ENCODE peak calls at places on chromosome 21, in ten cellular contexts. I is AG04449; U is AG09309; Y is fibroblast of mammary gland; V is fibroblast of the aortic adventitia; P is heart left ventricle; R is lower leg skin; F is lung; N is testis; C is CD8-positive, alpha-beta T cell. K is an unnamed sample.

GRCh38 chr21:35896060-35896459 is 164.3 kb downstream of the SETD4 start:
- DNase-seq in R (peak; percentile 20), U (no peak), Y (no peak), V (no peak), C (no peak), I (no peak), F (no peak), P (no peak), N (no peak), K (no peak)

GRCh38 chr21:22536511-22536910 is 1538.3 kb downstream of the NCAM2 start:
- DNase-seq in F (no peak), P (no peak), N (no peak), Y (peak; percentile 0), R (no peak), C (no peak), I (no peak), U (no peak), V (no peak), K (peak; percentile 12)

GRCh38 chr21:46207920-46208571 is 20.5 kb downstream of the LSS start:
- DNase-seq in U (no peak), V (no peak), I (no peak), P (peak; percentile 40), F (no peak), Y (no peak), R (no peak), N (no peak), C (no peak), K (no peak)

GRCh38 chr21:19122371-19122770 is 718.8 kb upstream of the TMPRSS15 start:
- DNase-seq in V (no peak), P (no peak), I (no peak), Y (no peak), F (no peak), U (no peak), C (no peak), R (no peak), N (no peak), K (no peak)

GRCh38 chr21:17519965-17520364 is 7.1 kb downstream of the CXADR start:
- DNase-seq in F (no peak), R (no peak), I (no peak), C (no peak), Y (no peak), N (no peak), V (no peak), U (no peak), P (no peak), K (no peak)

GRCh38 chr21:46295996-46296752 is 10.0 kb downstream of the YBEY start:
- DNase-seq in F (no peak), I (no peak), C (no peak), N (peak; percentile 88), V (peak; percentile 39), U (peak; percentile 76), Y (peak; percentile 94), P (peak; percentile 93), R (peak; percentile 97), K (peak; percentile 60)

GRCh38 chr21:37627074-37627473 is 260.5 kb downstream of the DYRK1A start:
- DNase-seq in P (no peak), Y (no peak), C (no peak), I (no peak), U (no peak), N (no peak), F (no peak), V (no peak), R (no peak), K (no peak)

GRCh38 chr21:25561668-25562641 is 45.3 kb downstream of the MRPL39 start:
- DNase-seq in U (no peak), N (peak; percentile 37), F (peak; percentile 51), V (peak; percentile 73), I (no peak), R (peak; percentile 86), C (no peak), P (peak; percentile 72), Y (peak; percentile 71), K (peak; percentile 46)

GRCh38 chr21:46477765-46478164 is 19.1 kb downstream of the DIP2A start:
- DNase-seq in I (no peak), F (no peak), Y (peak; percentile 79), V (peak; percentile 55), N (no peak), P (no peak), U (peak; percentile 32), R (no peak), C (no peak), K (no peak)

DNA sequence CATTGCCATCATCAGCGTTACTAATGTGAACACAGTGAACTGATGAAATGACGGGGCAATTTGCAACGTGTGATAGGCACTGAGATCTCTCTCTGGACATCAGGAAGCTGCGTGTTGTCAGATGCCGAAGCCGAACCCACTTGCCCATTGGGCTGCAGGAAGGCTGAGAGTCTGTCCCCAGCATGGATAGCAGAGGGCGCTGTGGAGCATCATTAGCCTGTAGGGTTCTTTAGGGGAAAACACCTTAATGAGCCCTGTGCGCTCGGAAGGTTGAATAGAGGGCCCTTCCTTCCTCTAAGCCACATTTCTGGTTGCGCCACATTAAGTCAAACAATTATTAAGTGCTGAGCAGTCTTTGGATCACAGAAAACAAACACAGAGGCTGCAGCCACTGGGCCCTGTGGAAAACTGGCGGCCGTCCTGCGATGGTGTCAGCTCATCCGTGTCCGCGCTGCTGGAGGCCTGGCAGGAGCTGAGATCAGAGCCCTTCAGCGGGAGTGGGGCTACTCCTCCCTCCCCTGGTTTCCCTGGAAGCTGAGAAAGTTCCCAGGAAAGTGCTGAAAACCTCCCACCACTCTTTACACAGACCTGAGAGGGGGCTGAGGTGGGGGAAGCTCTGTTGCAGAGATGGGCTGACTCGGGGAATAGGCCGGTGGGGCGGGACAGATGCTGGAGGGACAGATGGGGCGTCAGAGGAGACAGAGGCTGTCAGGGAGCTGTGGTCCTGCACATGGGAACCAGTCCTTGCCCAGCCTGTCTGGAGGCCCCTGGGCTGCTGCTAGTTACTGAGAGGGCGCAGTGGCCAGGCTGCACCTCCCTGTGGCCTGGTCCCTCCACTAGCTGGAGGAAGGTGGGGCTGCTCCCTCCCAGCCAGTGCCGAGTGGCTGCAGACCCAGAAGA is 12.7 kb downstream of the TFF2 start:
- DNase-seq in I (no peak), F (peak; percentile 87), V (peak; percentile 19), P (no peak), R (peak; percentile 93), C (peak; percentile 77), N (peak; percentile 80), U (no peak), Y (peak; percentile 37), K (no peak)
- H3K4me3 ChIP-seq in I (no peak overlapping the region), F (no peak overlapping the region), V (no peak overlapping the region), P (no peak overlapping the region), R (no peak overlapping the region), C (no peak overlapping the region), N (no peak overlapping the region), U (no peak overlapping the region), Y (no peak overlapping the region), K (no peak overlapping the region)

DNA sequence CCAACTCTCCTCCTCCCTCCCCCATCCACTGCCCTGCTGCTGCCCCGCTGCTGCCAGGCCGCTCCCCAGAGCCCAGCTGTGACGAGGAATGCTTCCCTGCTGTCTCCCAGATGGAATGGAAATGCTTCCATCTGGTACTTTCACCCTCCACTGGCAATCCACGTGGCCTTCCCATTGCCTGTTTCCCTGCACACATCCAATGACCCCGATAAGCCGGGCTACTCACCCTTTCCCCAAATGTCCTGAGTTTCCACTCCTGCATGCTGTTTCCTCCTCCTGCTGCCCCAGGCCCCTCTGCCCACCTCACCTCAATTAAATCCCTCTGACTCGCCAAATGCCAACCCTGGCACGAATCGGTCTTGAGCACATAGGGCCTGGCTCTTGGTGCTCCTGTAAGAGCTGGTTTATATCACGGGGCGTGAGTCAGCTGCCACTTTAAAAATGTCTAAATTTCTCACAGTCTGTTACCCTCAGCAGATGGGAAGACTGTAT is 36.4 kb downstream of the MRAP start:
- DNase-seq in Y (no peak), F (no peak), U (no peak), N (no peak), P (no peak), I (no peak), V (no peak), R (peak; percentile 68), C (no peak), K (no peak)
- H3K4me3 ChIP-seq in Y (no peak overlapping the region), F (no peak overlapping the region), U (no peak overlapping the region), N (no peak overlapping the region), P (no peak overlapping the region), I (no peak overlapping the region), V (no peak overlapping the region), R (no peak overlapping the region), C (no peak overlapping the region), K (no peak overlapping the region)

GRCh38 chr21:43657355-43658093 is 1.8 kb downstream of the HSF2BP start:
- DNase-seq in R (peak; percentile 86), V (no peak), C (no peak), U (no peak), Y (no peak), F (no peak), P (peak; percentile 63), I (no peak), N (no peak), K (no peak)

GRCh38 chr21:43658769-43659135 is 536 bp downstream of the HSF2BP start:
- DNase-seq in Y (no peak), F (no peak), V (no peak), C (no peak), U (no peak), P (peak; percentile 63), I (no peak), R (peak; percentile 82), N (no peak), K (no peak)

GRCh38 chr21:43654806-43655489 is 4.3 kb downstream of the HSF2BP start:
- DNase-seq in Y (peak; percentile 63), P (no peak), I (no peak), V (no peak), C (no peak), N (no peak), U (peak; percentile 7), R (peak; percentile 70), F (no peak), K (peak; percentile 25)

GRCh38 chr21:43659136-43660000 is at the start of the genes HSF2BP and RRP1B:
- DNase-seq in F (peak; percentile 74), P (peak; percentile 90), V (peak; percentile 74), C (peak; percentile 65), Y (peak; percentile 74), R (peak; percentile 94), I (no peak), U (peak; percentile 16), N (peak; percentile 87), K (peak; percentile 31)

DNA sequence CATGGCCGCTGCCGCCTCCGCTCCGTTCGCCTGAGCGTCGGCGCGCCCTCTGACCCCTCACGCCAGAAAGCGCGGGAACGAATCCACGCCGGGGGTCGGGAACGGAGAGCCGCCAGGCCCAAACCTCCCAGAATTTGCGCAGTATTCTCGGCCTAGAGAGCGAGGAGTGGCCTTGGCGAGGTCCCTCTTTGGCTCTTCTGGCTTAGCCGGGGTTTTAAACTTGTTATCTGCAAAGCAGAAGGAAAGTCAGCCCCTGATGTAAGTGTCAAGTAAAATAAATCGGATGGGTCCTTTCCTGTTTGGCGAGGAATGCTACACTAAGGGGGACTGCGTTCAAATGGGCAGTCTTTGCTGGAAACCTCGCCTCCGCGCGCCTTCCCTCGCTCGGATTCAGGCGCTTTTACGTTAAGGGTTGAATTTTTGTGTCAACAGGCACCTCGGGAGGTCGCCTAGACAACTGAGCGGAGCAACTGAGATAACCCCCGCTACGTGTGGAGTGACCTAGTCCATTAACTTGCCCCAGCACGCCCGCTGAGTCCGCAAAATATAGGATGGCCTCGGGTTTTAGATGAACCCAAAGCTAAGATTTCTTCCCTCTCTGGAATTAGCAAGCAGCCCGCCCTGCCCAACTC is 1.1 kb downstream of the HSF2BP start:
- DNase-seq in R (peak; percentile 82), F (no peak), N (peak; percentile 59), C (no peak), V (no peak), I (no peak), Y (no peak), U (no peak), P (no peak), K (no peak)
- H3K4me3 ChIP-seq in R (no peak overlapping the region), F (no peak overlapping the region), N (peak overlapping the region; percentile 92), C (no peak overlapping the region), V (no peak overlapping the region), I (no peak overlapping the region), Y (no peak overlapping the region), U (no peak overlapping the region), P (no peak overlapping the region), K (no peak overlapping the region)

GRCh38 chr21:39182016-39182415 is 1.2 kb downstream of the PSMG1 start:
- DNase-seq in Y (no peak), C (no peak), P (no peak), I (no peak), F (no peak), N (no peak), R (no peak), V (no peak), U (no peak), K (no peak)
- H3K4me3 ChIP-seq in Y (peak overlapping the region; percentile 91), C (peak overlapping the region; percentile 89), P (peak overlapping the region; percentile 87), I (peak overlapping the region; percentile 95), F (peak overlapping the region; percentile 25), N (peak overlapping the region; percentile 73), R (no peak overlapping the region), V (peak overlapping the region; percentile 98), U (peak overlapping the region; percentile 92), K (peak overlapping the region; percentile 95)

K was measured in skeletal muscle cell.